ENCODE peak calls at places on chromosomes 11 and 22, in ten cellular contexts. One of them, this sample, is unnamed.

GRCh38 chr11:112400615-112401014 is 140.0 kb upstream of the PLET1 start:
- DNase-seq in GF-D8: no peak
- DNase-seq in Caki2: no peak
- DNase-seq in substantia nigra: no peak
- DNase-seq in T follicular helper cell: no peak
- DNase-seq in NCI-H2081: peak
- DNase-seq in GM03348: no peak
- DNase-seq in NCI-H1930: no peak
- DNase-seq in NCI-H774: no peak
- DNase-seq in brain pericyte: no peak
- DNase-seq in this sample: no peak

GRCh38 chr11:65213322-65214211 is 31.8 kb downstream of the CAPN1 start:
- DNase-seq in NCI-H774: peak
- DNase-seq in NCI-H2081: no peak
- DNase-seq in brain pericyte: no peak
- DNase-seq in Caki2: no peak
- DNase-seq in NCI-H1930: no peak
- DNase-seq in GM03348: no peak
- DNase-seq in T follicular helper cell: no peak
- DNase-seq in GF-D8: peak
- DNase-seq in substantia nigra: no peak
- DNase-seq in this sample: no peak

GRCh38 chr22:44020981-44021380 is 3.1 kb upstream of the PARVB start:
- DNase-seq in brain pericyte: no peak
- DNase-seq in NCI-H1930: no peak
- DNase-seq in T follicular helper cell: no peak
- DNase-seq in Caki2: peak
- DNase-seq in NCI-H2081: no peak
- DNase-seq in substantia nigra: no peak
- DNase-seq in NCI-H774: no peak
- DNase-seq in GF-D8: no peak
- DNase-seq in GM03348: no peak
- DNase-seq in this sample: no peak

GRCh38 chr22:50525104-50525958 is at the start of gene SCO2:
- DNase-seq in GM03348: peak
- DNase-seq in NCI-H774: peak
- DNase-seq in brain pericyte: peak
- DNase-seq in NCI-H2081: peak
- DNase-seq in Caki2: peak
- DNase-seq in GF-D8: peak
- DNase-seq in substantia nigra: peak
- DNase-seq in T follicular helper cell: peak
- DNase-seq in NCI-H1930: peak
- DNase-seq in this sample: no peak

GRCh38 chr22:27273386-27273785 is 528.2 kb downstream of the MN1 start:
- DNase-seq in GM03348: no peak
- DNase-seq in brain pericyte: no peak
- DNase-seq in GF-D8: no peak
- DNase-seq in NCI-H774: no peak
- DNase-seq in NCI-H1930: no peak
- DNase-seq in T follicular helper cell: no peak
- DNase-seq in substantia nigra: no peak
- DNase-seq in Caki2: no peak
- DNase-seq in NCI-H2081: no peak
- DNase-seq in this sample: no peak

GRCh38 chr11:110219011-110219785 is 77.2 kb downstream of the RDX start:
- DNase-seq in substantia nigra: no peak
- DNase-seq in Caki2: no peak
- DNase-seq in NCI-H2081: no peak
- DNase-seq in T follicular helper cell: no peak
- DNase-seq in NCI-H774: no peak
- DNase-seq in NCI-H1930: no peak
- DNase-seq in GM03348: no peak
- DNase-seq in brain pericyte: no peak
- DNase-seq in GF-D8: no peak
- DNase-seq in this sample: no peak

GRCh38 chr11:65558002-65558784 is at the start of gene LTBP3:
- DNase-seq in GF-D8: no peak
- DNase-seq in NCI-H1930: no peak
- DNase-seq in brain pericyte: no peak
- DNase-seq in T follicular helper cell: no peak
- DNase-seq in substantia nigra: peak
- DNase-seq in NCI-H2081: peak
- DNase-seq in Caki2: peak
- DNase-seq in NCI-H774: peak
- DNase-seq in GM03348: peak
- DNase-seq in this sample: no peak

GRCh38 chr22:17085277-17086091 is 684 bp downstream of the IL17RA start:
- DNase-seq in GF-D8: no peak
- DNase-seq in NCI-H1930: no peak
- DNase-seq in GM03348: peak
- DNase-seq in NCI-H2081: no peak
- DNase-seq in Caki2: no peak
- DNase-seq in substantia nigra: no peak
- DNase-seq in NCI-H774: no peak
- DNase-seq in T follicular helper cell: no peak
- DNase-seq in brain pericyte: no peak
- DNase-seq in this sample: no peak

GRCh38 chr11:125314264-125315087 is 149.9 kb downstream of the PKNOX2 start:
- DNase-seq in NCI-H2081: no peak
- DNase-seq in substantia nigra: no peak
- DNase-seq in GM03348: no peak
- DNase-seq in brain pericyte: no peak
- DNase-seq in Caki2: no peak
- DNase-seq in NCI-H1930: no peak
- DNase-seq in GF-D8: no peak
- DNase-seq in NCI-H774: no peak
- DNase-seq in T follicular helper cell: no peak
- DNase-seq in this sample: no peak

GRCh38 chr11:128375941-128376340 is 211.4 kb downstream of the ETS1 start:
- DNase-seq in Caki2: no peak
- DNase-seq in NCI-H1930: no peak
- DNase-seq in GM03348: no peak
- DNase-seq in brain pericyte: no peak
- DNase-seq in NCI-H774: no peak
- DNase-seq in substantia nigra: no peak
- DNase-seq in GF-D8: peak
- DNase-seq in T follicular helper cell: no peak
- DNase-seq in NCI-H2081: no peak
- DNase-seq in this sample: no peak